ENCODE peak calls at places on chromosome 1, in eight cellular contexts. One of them, this sample, is unnamed.

GRCh38 chr1:192235127-192235526 is 76.9 kb downstream of the RGS18 start:
- DNase-seq in stimulated activated CD4-positive, alpha-beta T cell treated with anti-CD3 and anti-CD28 coated beads, Interleukin-4, amount 100 ng/mL, for 48 hours: no peak
- DNase-seq in activated CD4-positive, alpha-beta T cell treated with anti-CD3 and anti-CD28 coated beads, Interleukin-2, amount 10 ng/mL, durations not matched to agents 7 days and 5 days: no peak
- DNase-seq in anterior cingulate cortex: no peak
- DNase-seq in kidney: no peak
- DNase-seq in amniotic stem cell: no peak
- DNase-seq in adrenal gland: no peak
- DNase-seq in GM13977: no peak
- DNase-seq in this sample: no peak

GRCh38 chr1:210900820-210901219 is 233.1 kb downstream of the KCNH1 start:
- DNase-seq in stimulated activated CD4-positive, alpha-beta T cell treated with anti-CD3 and anti-CD28 coated beads, Interleukin-4, amount 100 ng/mL, for 48 hours: no peak
- DNase-seq in activated CD4-positive, alpha-beta T cell treated with anti-CD3 and anti-CD28 coated beads, Interleukin-2, amount 10 ng/mL, durations not matched to agents 7 days and 5 days: no peak
- DNase-seq in anterior cingulate cortex: no peak
- DNase-seq in kidney: no peak
- DNase-seq in amniotic stem cell: no peak
- DNase-seq in adrenal gland: no peak
- DNase-seq in GM13977: no peak
- DNase-seq in this sample: no peak

GRCh38 chr1:63835075-63835633 is 61.3 kb downstream of the ROR1 start:
- DNase-seq in stimulated activated CD4-positive, alpha-beta T cell treated with anti-CD3 and anti-CD28 coated beads, Interleukin-4, amount 100 ng/mL, for 48 hours: no peak
- DNase-seq in activated CD4-positive, alpha-beta T cell treated with anti-CD3 and anti-CD28 coated beads, Interleukin-2, amount 10 ng/mL, durations not matched to agents 7 days and 5 days: no peak
- DNase-seq in anterior cingulate cortex: no peak
- DNase-seq in kidney: no peak
- DNase-seq in amniotic stem cell: no peak
- DNase-seq in adrenal gland: no peak
- DNase-seq in GM13977: no peak
- DNase-seq in this sample: no peak

GRCh38 chr1:193681422-193681821 is 495.0 kb upstream of the B3GALT2 start:
- DNase-seq in stimulated activated CD4-positive, alpha-beta T cell treated with anti-CD3 and anti-CD28 coated beads, Interleukin-4, amount 100 ng/mL, for 48 hours: no peak
- DNase-seq in activated CD4-positive, alpha-beta T cell treated with anti-CD3 and anti-CD28 coated beads, Interleukin-2, amount 10 ng/mL, durations not matched to agents 7 days and 5 days: no peak
- DNase-seq in anterior cingulate cortex: no peak
- DNase-seq in kidney: no peak
- DNase-seq in amniotic stem cell: no peak
- DNase-seq in adrenal gland: no peak
- DNase-seq in GM13977: no peak
- DNase-seq in this sample: no peak

GRCh38 chr1:14795589-14795988 is 197.1 kb downstream of the KAZN start:
- DNase-seq in stimulated activated CD4-positive, alpha-beta T cell treated with anti-CD3 and anti-CD28 coated beads, Interleukin-4, amount 100 ng/mL, for 48 hours: no peak
- DNase-seq in activated CD4-positive, alpha-beta T cell treated with anti-CD3 and anti-CD28 coated beads, Interleukin-2, amount 10 ng/mL, durations not matched to agents 7 days and 5 days: no peak
- DNase-seq in anterior cingulate cortex: no peak
- DNase-seq in kidney: no peak
- DNase-seq in amniotic stem cell: no peak
- DNase-seq in adrenal gland: no peak
- DNase-seq in GM13977: no peak
- DNase-seq in this sample: no peak

GRCh38 chr1:10444795-10445397 is 4.9 kb upstream of the CORT start:
- DNase-seq in stimulated activated CD4-positive, alpha-beta T cell treated with anti-CD3 and anti-CD28 coated beads, Interleukin-4, amount 100 ng/mL, for 48 hours: no peak
- DNase-seq in activated CD4-positive, alpha-beta T cell treated with anti-CD3 and anti-CD28 coated beads, Interleukin-2, amount 10 ng/mL, durations not matched to agents 7 days and 5 days: no peak
- DNase-seq in anterior cingulate cortex: no peak
- DNase-seq in kidney: no peak
- DNase-seq in amniotic stem cell: no peak
- DNase-seq in adrenal gland: no peak
- DNase-seq in GM13977: no peak
- DNase-seq in this sample: no peak

GRCh38 chr1:201501144-201501543 is 5.8 kb downstream of the CSRP1 start:
- DNase-seq in stimulated activated CD4-positive, alpha-beta T cell treated with anti-CD3 and anti-CD28 coated beads, Interleukin-4, amount 100 ng/mL, for 48 hours: no peak
- DNase-seq in activated CD4-positive, alpha-beta T cell treated with anti-CD3 and anti-CD28 coated beads, Interleukin-2, amount 10 ng/mL, durations not matched to agents 7 days and 5 days: no peak
- DNase-seq in anterior cingulate cortex: no peak
- DNase-seq in kidney: no peak
- DNase-seq in amniotic stem cell: no peak
- DNase-seq in adrenal gland: no peak
- DNase-seq in GM13977: no peak
- DNase-seq in this sample: no peak

GRCh38 chr1:212668477-212668876 is 31.2 kb downstream of the BATF3 start:
- DNase-seq in stimulated activated CD4-positive, alpha-beta T cell treated with anti-CD3 and anti-CD28 coated beads, Interleukin-4, amount 100 ng/mL, for 48 hours: no peak
- DNase-seq in activated CD4-positive, alpha-beta T cell treated with anti-CD3 and anti-CD28 coated beads, Interleukin-2, amount 10 ng/mL, durations not matched to agents 7 days and 5 days: no peak
- DNase-seq in anterior cingulate cortex: no peak
- DNase-seq in kidney: no peak
- DNase-seq in amniotic stem cell: no peak
- DNase-seq in adrenal gland: no peak
- DNase-seq in GM13977: no peak
- DNase-seq in this sample: no peak

GRCh38 chr1:170521818-170522217 is 10.1 kb upstream of the GORAB start:
- DNase-seq in stimulated activated CD4-positive, alpha-beta T cell treated with anti-CD3 and anti-CD28 coated beads, Interleukin-4, amount 100 ng/mL, for 48 hours: no peak
- DNase-seq in activated CD4-positive, alpha-beta T cell treated with anti-CD3 and anti-CD28 coated beads, Interleukin-2, amount 10 ng/mL, durations not matched to agents 7 days and 5 days: no peak
- DNase-seq in anterior cingulate cortex: no peak
- DNase-seq in kidney: no peak
- DNase-seq in amniotic stem cell: no peak
- DNase-seq in adrenal gland: no peak
- DNase-seq in GM13977: no peak
- DNase-seq in this sample: no peak

GRCh38 chr1:74193908-74194307 is 4.1 kb downstream of the LRRIQ3 start:
- DNase-seq in stimulated activated CD4-positive, alpha-beta T cell treated with anti-CD3 and anti-CD28 coated beads, Interleukin-4, amount 100 ng/mL, for 48 hours: no peak
- DNase-seq in activated CD4-positive, alpha-beta T cell treated with anti-CD3 and anti-CD28 coated beads, Interleukin-2, amount 10 ng/mL, durations not matched to agents 7 days and 5 days: no peak
- DNase-seq in anterior cingulate cortex: no peak
- DNase-seq in kidney: no peak
- DNase-seq in amniotic stem cell: peak
- DNase-seq in adrenal gland: peak
- DNase-seq in GM13977: no peak
- DNase-seq in this sample: no peak

GRCh38 chr1:92476071-92476607 is 10.6 kb downstream of the GFI1 start:
- DNase-seq in stimulated activated CD4-positive, alpha-beta T cell treated with anti-CD3 and anti-CD28 coated beads, Interleukin-4, amount 100 ng/mL, for 48 hours: no peak
- DNase-seq in activated CD4-positive, alpha-beta T cell treated with anti-CD3 and anti-CD28 coated beads, Interleukin-2, amount 10 ng/mL, durations not matched to agents 7 days and 5 days: peak
- DNase-seq in anterior cingulate cortex: no peak
- DNase-seq in kidney: no peak
- DNase-seq in amniotic stem cell: no peak
- DNase-seq in adrenal gland: no peak
- DNase-seq in GM13977: peak
- DNase-seq in this sample: no peak

GRCh38 chr1:99619583-99619982 is 26.3 kb upstream of the PALMD start:
- DNase-seq in stimulated activated CD4-positive, alpha-beta T cell treated with anti-CD3 and anti-CD28 coated beads, Interleukin-4, amount 100 ng/mL, for 48 hours: no peak
- DNase-seq in activated CD4-positive, alpha-beta T cell treated with anti-CD3 and anti-CD28 coated beads, Interleukin-2, amount 10 ng/mL, durations not matched to agents 7 days and 5 days: no peak
- DNase-seq in anterior cingulate cortex: no peak
- DNase-seq in kidney: no peak
- DNase-seq in amniotic stem cell: no peak
- DNase-seq in adrenal gland: no peak
- DNase-seq in GM13977: no peak
- DNase-seq in this sample: no peak

GRCh38 chr1:110495926-110496600 is 22.9 kb downstream of the KCNA10 start:
- DNase-seq in stimulated activated CD4-positive, alpha-beta T cell treated with anti-CD3 and anti-CD28 coated beads, Interleukin-4, amount 100 ng/mL, for 48 hours: peak
- DNase-seq in activated CD4-positive, alpha-beta T cell treated with anti-CD3 and anti-CD28 coated beads, Interleukin-2, amount 10 ng/mL, durations not matched to agents 7 days and 5 days: peak
- DNase-seq in anterior cingulate cortex: peak
- DNase-seq in kidney: no peak
- DNase-seq in amniotic stem cell: no peak
- DNase-seq in adrenal gland: peak
- DNase-seq in GM13977: peak
- DNase-seq in this sample: peak

GRCh38 chr1:181100015-181100905 is 11.8 kb downstream of the IER5 start:
- DNase-seq in stimulated activated CD4-positive, alpha-beta T cell treated with anti-CD3 and anti-CD28 coated beads, Interleukin-4, amount 100 ng/mL, for 48 hours: peak
- DNase-seq in activated CD4-positive, alpha-beta T cell treated with anti-CD3 and anti-CD28 coated beads, Interleukin-2, amount 10 ng/mL, durations not matched to agents 7 days and 5 days: no peak
- DNase-seq in anterior cingulate cortex: no peak
- DNase-seq in kidney: no peak
- DNase-seq in amniotic stem cell: no peak
- DNase-seq in adrenal gland: no peak
- DNase-seq in GM13977: peak
- DNase-seq in this sample: no peak

GRCh38 chr1:111778066-111778465 is 22.4 kb downstream of the DDX20 start:
- DNase-seq in stimulated activated CD4-positive, alpha-beta T cell treated with anti-CD3 and anti-CD28 coated beads, Interleukin-4, amount 100 ng/mL, for 48 hours: no peak
- DNase-seq in activated CD4-positive, alpha-beta T cell treated with anti-CD3 and anti-CD28 coated beads, Interleukin-2, amount 10 ng/mL, durations not matched to agents 7 days and 5 days: no peak
- DNase-seq in anterior cingulate cortex: no peak
- DNase-seq in kidney: no peak
- DNase-seq in amniotic stem cell: no peak
- DNase-seq in adrenal gland: no peak
- DNase-seq in GM13977: no peak
- DNase-seq in this sample: no peak

GRCh38 chr1:17067465-17068245 is 13.8 kb upstream of the SDHB start:
- DNase-seq in stimulated activated CD4-positive, alpha-beta T cell treated with anti-CD3 and anti-CD28 coated beads, Interleukin-4, amount 100 ng/mL, for 48 hours: no peak
- DNase-seq in activated CD4-positive, alpha-beta T cell treated with anti-CD3 and anti-CD28 coated beads, Interleukin-2, amount 10 ng/mL, durations not matched to agents 7 days and 5 days: no peak
- DNase-seq in anterior cingulate cortex: no peak
- DNase-seq in kidney: no peak
- DNase-seq in amniotic stem cell: no peak
- DNase-seq in adrenal gland: no peak
- DNase-seq in GM13977: no peak
- DNase-seq in this sample: no peak

GRCh38 chr1:206663832-206664652 is 20.7 kb upstream of the MAPKAPK2 start:
- DNase-seq in stimulated activated CD4-positive, alpha-beta T cell treated with anti-CD3 and anti-CD28 coated beads, Interleukin-4, amount 100 ng/mL, for 48 hours: peak
- DNase-seq in activated CD4-positive, alpha-beta T cell treated with anti-CD3 and anti-CD28 coated beads, Interleukin-2, amount 10 ng/mL, durations not matched to agents 7 days and 5 days: peak
- DNase-seq in anterior cingulate cortex: no peak
- DNase-seq in kidney: no peak
- DNase-seq in amniotic stem cell: peak
- DNase-seq in adrenal gland: peak
- DNase-seq in GM13977: peak
- DNase-seq in this sample: peak

GRCh38 chr1:247474367-247474766 is 16.5 kb upstream of the OR2B11 start:
- DNase-seq in stimulated activated CD4-positive, alpha-beta T cell treated with anti-CD3 and anti-CD28 coated beads, Interleukin-4, amount 100 ng/mL, for 48 hours: no peak
- DNase-seq in activated CD4-positive, alpha-beta T cell treated with anti-CD3 and anti-CD28 coated beads, Interleukin-2, amount 10 ng/mL, durations not matched to agents 7 days and 5 days: no peak
- DNase-seq in anterior cingulate cortex: no peak
- DNase-seq in kidney: no peak
- DNase-seq in amniotic stem cell: no peak
- DNase-seq in adrenal gland: no peak
- DNase-seq in GM13977: no peak
- DNase-seq in this sample: no peak

GRCh38 chr1:214027498-214027897 is 39.7 kb downstream of the PROX1 start:
- DNase-seq in stimulated activated CD4-positive, alpha-beta T cell treated with anti-CD3 and anti-CD28 coated beads, Interleukin-4, amount 100 ng/mL, for 48 hours: no peak
- DNase-seq in activated CD4-positive, alpha-beta T cell treated with anti-CD3 and anti-CD28 coated beads, Interleukin-2, amount 10 ng/mL, durations not matched to agents 7 days and 5 days: no peak
- DNase-seq in anterior cingulate cortex: no peak
- DNase-seq in kidney: no peak
- DNase-seq in amniotic stem cell: no peak
- DNase-seq in adrenal gland: peak
- DNase-seq in GM13977: no peak
- DNase-seq in this sample: no peak

GRCh38 chr1:203219171-203219570 is 10.3 kb downstream of the CHIT1 start:
- DNase-seq in stimulated activated CD4-positive, alpha-beta T cell treated with anti-CD3 and anti-CD28 coated beads, Interleukin-4, amount 100 ng/mL, for 48 hours: no peak
- DNase-seq in activated CD4-positive, alpha-beta T cell treated with anti-CD3 and anti-CD28 coated beads, Interleukin-2, amount 10 ng/mL, durations not matched to agents 7 days and 5 days: no peak
- DNase-seq in anterior cingulate cortex: no peak
- DNase-seq in kidney: no peak
- DNase-seq in amniotic stem cell: no peak
- DNase-seq in adrenal gland: no peak
- DNase-seq in GM13977: no peak
- DNase-seq in this sample: no peak

GRCh38 chr1:31318146-31318545 is 21.3 kb downstream of the ZCCHC17 start:
- DNase-seq in stimulated activated CD4-positive, alpha-beta T cell treated with anti-CD3 and anti-CD28 coated beads, Interleukin-4, amount 100 ng/mL, for 48 hours: no peak
- DNase-seq in activated CD4-positive, alpha-beta T cell treated with anti-CD3 and anti-CD28 coated beads, Interleukin-2, amount 10 ng/mL, durations not matched to agents 7 days and 5 days: no peak
- DNase-seq in anterior cingulate cortex: no peak
- DNase-seq in kidney: no peak
- DNase-seq in amniotic stem cell: no peak
- DNase-seq in adrenal gland: no peak
- DNase-seq in GM13977: no peak
- DNase-seq in this sample: no peak

GRCh38 chr1:230103341-230104173 is 36.5 kb downstream of the GALNT2 start:
- DNase-seq in stimulated activated CD4-positive, alpha-beta T cell treated with anti-CD3 and anti-CD28 coated beads, Interleukin-4, amount 100 ng/mL, for 48 hours: no peak
- DNase-seq in activated CD4-positive, alpha-beta T cell treated with anti-CD3 and anti-CD28 coated beads, Interleukin-2, amount 10 ng/mL, durations not matched to agents 7 days and 5 days: no peak
- DNase-seq in anterior cingulate cortex: no peak
- DNase-seq in kidney: no peak
- DNase-seq in amniotic stem cell: no peak
- DNase-seq in adrenal gland: no peak
- DNase-seq in GM13977: no peak
- DNase-seq in this sample: no peak

GRCh38 chr1:11998636-11999035 is 18.4 kb downstream of the MFN2 start:
- DNase-seq in stimulated activated CD4-positive, alpha-beta T cell treated with anti-CD3 and anti-CD28 coated beads, Interleukin-4, amount 100 ng/mL, for 48 hours: no peak
- DNase-seq in activated CD4-positive, alpha-beta T cell treated with anti-CD3 and anti-CD28 coated beads, Interleukin-2, amount 10 ng/mL, durations not matched to agents 7 days and 5 days: no peak
- DNase-seq in anterior cingulate cortex: no peak
- DNase-seq in kidney: no peak
- DNase-seq in amniotic stem cell: no peak
- DNase-seq in adrenal gland: no peak
- DNase-seq in GM13977: no peak
- DNase-seq in this sample: no peak

GRCh38 chr1:18999287-18999852 is 42.9 kb upstream of the IFFO2 start:
- DNase-seq in stimulated activated CD4-positive, alpha-beta T cell treated with anti-CD3 and anti-CD28 coated beads, Interleukin-4, amount 100 ng/mL, for 48 hours: no peak
- DNase-seq in activated CD4-positive, alpha-beta T cell treated with anti-CD3 and anti-CD28 coated beads, Interleukin-2, amount 10 ng/mL, durations not matched to agents 7 days and 5 days: no peak
- DNase-seq in anterior cingulate cortex: no peak
- DNase-seq in kidney: no peak
- DNase-seq in amniotic stem cell: no peak
- DNase-seq in adrenal gland: peak
- DNase-seq in GM13977: no peak
- DNase-seq in this sample: peak

GRCh38 chr1:11357291-11357690 is 84.3 kb downstream of the UBIAD1 start:
- DNase-seq in stimulated activated CD4-positive, alpha-beta T cell treated with anti-CD3 and anti-CD28 coated beads, Interleukin-4, amount 100 ng/mL, for 48 hours: no peak
- DNase-seq in activated CD4-positive, alpha-beta T cell treated with anti-CD3 and anti-CD28 coated beads, Interleukin-2, amount 10 ng/mL, durations not matched to agents 7 days and 5 days: no peak
- DNase-seq in anterior cingulate cortex: peak
- DNase-seq in kidney: no peak
- DNase-seq in amniotic stem cell: no peak
- DNase-seq in adrenal gland: no peak
- DNase-seq in GM13977: no peak
- DNase-seq in this sample: no peak

GRCh38 chr1:16019580-16020277 is 1.9 kb upstream of the HSPB7 start:
- DNase-seq in stimulated activated CD4-positive, alpha-beta T cell treated with anti-CD3 and anti-CD28 coated beads, Interleukin-4, amount 100 ng/mL, for 48 hours: no peak
- DNase-seq in activated CD4-positive, alpha-beta T cell treated with anti-CD3 and anti-CD28 coated beads, Interleukin-2, amount 10 ng/mL, durations not matched to agents 7 days and 5 days: no peak
- DNase-seq in anterior cingulate cortex: no peak
- DNase-seq in kidney: no peak
- DNase-seq in amniotic stem cell: no peak
- DNase-seq in adrenal gland: peak
- DNase-seq in GM13977: no peak
- DNase-seq in this sample: no peak

GRCh38 chr1:200367841-200368534 is 41.8 kb downstream of the ZNF281 start:
- DNase-seq in stimulated activated CD4-positive, alpha-beta T cell treated with anti-CD3 and anti-CD28 coated beads, Interleukin-4, amount 100 ng/mL, for 48 hours: no peak
- DNase-seq in activated CD4-positive, alpha-beta T cell treated with anti-CD3 and anti-CD28 coated beads, Interleukin-2, amount 10 ng/mL, durations not matched to agents 7 days and 5 days: no peak
- DNase-seq in anterior cingulate cortex: no peak
- DNase-seq in kidney: no peak
- DNase-seq in amniotic stem cell: peak
- DNase-seq in adrenal gland: no peak
- DNase-seq in GM13977: no peak
- DNase-seq in this sample: no peak

GRCh38 chr1:211305044-211305443 is 21.6 kb upstream of the TRAF5 start:
- DNase-seq in stimulated activated CD4-positive, alpha-beta T cell treated with anti-CD3 and anti-CD28 coated beads, Interleukin-4, amount 100 ng/mL, for 48 hours: peak
- DNase-seq in activated CD4-positive, alpha-beta T cell treated with anti-CD3 and anti-CD28 coated beads, Interleukin-2, amount 10 ng/mL, durations not matched to agents 7 days and 5 days: no peak
- DNase-seq in anterior cingulate cortex: no peak
- DNase-seq in kidney: no peak
- DNase-seq in amniotic stem cell: peak
- DNase-seq in adrenal gland: peak
- DNase-seq in GM13977: peak
- DNase-seq in this sample: no peak

GRCh38 chr1:159076753-159077656 is at the start of gene AIM2:
- DNase-seq in stimulated activated CD4-positive, alpha-beta T cell treated with anti-CD3 and anti-CD28 coated beads, Interleukin-4, amount 100 ng/mL, for 48 hours: peak
- DNase-seq in activated CD4-positive, alpha-beta T cell treated with anti-CD3 and anti-CD28 coated beads, Interleukin-2, amount 10 ng/mL, durations not matched to agents 7 days and 5 days: peak
- DNase-seq in anterior cingulate cortex: no peak
- DNase-seq in kidney: no peak
- DNase-seq in amniotic stem cell: no peak
- DNase-seq in adrenal gland: peak
- DNase-seq in GM13977: peak
- DNase-seq in this sample: no peak

GRCh38 chr1:46223472-46223943 is 20.4 kb downstream of the LURAP1 start:
- DNase-seq in stimulated activated CD4-positive, alpha-beta T cell treated with anti-CD3 and anti-CD28 coated beads, Interleukin-4, amount 100 ng/mL, for 48 hours: peak
- DNase-seq in activated CD4-positive, alpha-beta T cell treated with anti-CD3 and anti-CD28 coated beads, Interleukin-2, amount 10 ng/mL, durations not matched to agents 7 days and 5 days: peak
- DNase-seq in anterior cingulate cortex: peak
- DNase-seq in kidney: peak
- DNase-seq in amniotic stem cell: peak
- DNase-seq in adrenal gland: peak
- DNase-seq in GM13977: peak
- DNase-seq in this sample: peak

GRCh38 chr1:87094238-87094637 is 179.8 kb downstream of the HS2ST1 start:
- DNase-seq in stimulated activated CD4-positive, alpha-beta T cell treated with anti-CD3 and anti-CD28 coated beads, Interleukin-4, amount 100 ng/mL, for 48 hours: no peak
- DNase-seq in activated CD4-positive, alpha-beta T cell treated with anti-CD3 and anti-CD28 coated beads, Interleukin-2, amount 10 ng/mL, durations not matched to agents 7 days and 5 days: no peak
- DNase-seq in anterior cingulate cortex: no peak
- DNase-seq in kidney: no peak
- DNase-seq in amniotic stem cell: no peak
- DNase-seq in adrenal gland: no peak
- DNase-seq in GM13977: no peak
- DNase-seq in this sample: no peak

GRCh38 chr1:181141431-181141910 is 53.0 kb downstream of the IER5 start:
- DNase-seq in stimulated activated CD4-positive, alpha-beta T cell treated with anti-CD3 and anti-CD28 coated beads, Interleukin-4, amount 100 ng/mL, for 48 hours: peak
- DNase-seq in activated CD4-positive, alpha-beta T cell treated with anti-CD3 and anti-CD28 coated beads, Interleukin-2, amount 10 ng/mL, durations not matched to agents 7 days and 5 days: peak
- DNase-seq in anterior cingulate cortex: no peak
- DNase-seq in kidney: peak
- DNase-seq in amniotic stem cell: peak
- DNase-seq in adrenal gland: peak
- DNase-seq in GM13977: no peak
- DNase-seq in this sample: no peak

GRCh38 chr1:11054666-11055065 is 5.2 kb downstream of the SRM start:
- DNase-seq in stimulated activated CD4-positive, alpha-beta T cell treated with anti-CD3 and anti-CD28 coated beads, Interleukin-4, amount 100 ng/mL, for 48 hours: no peak
- DNase-seq in activated CD4-positive, alpha-beta T cell treated with anti-CD3 and anti-CD28 coated beads, Interleukin-2, amount 10 ng/mL, durations not matched to agents 7 days and 5 days: no peak
- DNase-seq in anterior cingulate cortex: no peak
- DNase-seq in kidney: no peak
- DNase-seq in amniotic stem cell: no peak
- DNase-seq in adrenal gland: no peak
- DNase-seq in GM13977: no peak
- DNase-seq in this sample: no peak

GRCh38 chr1:189313488-189313887 is 1164.2 kb downstream of the BRINP3 start:
- DNase-seq in stimulated activated CD4-positive, alpha-beta T cell treated with anti-CD3 and anti-CD28 coated beads, Interleukin-4, amount 100 ng/mL, for 48 hours: no peak
- DNase-seq in activated CD4-positive, alpha-beta T cell treated with anti-CD3 and anti-CD28 coated beads, Interleukin-2, amount 10 ng/mL, durations not matched to agents 7 days and 5 days: no peak
- DNase-seq in anterior cingulate cortex: no peak
- DNase-seq in kidney: no peak
- DNase-seq in amniotic stem cell: no peak
- DNase-seq in adrenal gland: no peak
- DNase-seq in GM13977: no peak
- DNase-seq in this sample: no peak